ENCODE peak calls at places on chromosomes 5 and 9, in six cellular contexts. Q is fibroblast of mammary gland, X is T-cell, Y is EL, C is keratinocyte, W is NCI-H748 treated with DMSO at 0.1 percent for 48 hours. M is an unnamed sample.

GRCh38 chr5:27450607-27451006 is 412.2 kb upstream of the CDH9 start:
- DNase-seq in Y (no peak), X (no peak), W (peak), C (no peak), Q (peak), M (peak)

GRCh38 chr9:71587576-71588362 is 180.5 kb downstream of the CEMIP2 start:
- DNase-seq in X (no peak), Y (peak), Q (peak), W (no peak), C (no peak), M (peak)

GRCh38 chr5:155539958-155540595 is 526.5 kb downstream of the KIF4B start:
- DNase-seq in X (no peak), Q (no peak), Y (no peak), W (peak), C (no peak), M (no peak)

GRCh38 chr9:78921341-78921740 is 624.4 kb downstream of the PSAT1 start:
- DNase-seq in W (no peak), Y (no peak), C (no peak), X (no peak), Q (no peak), M (no peak)

GRCh38 chr9:9747787-9748186 is 865.0 kb downstream of the PTPRD start:
- DNase-seq in Y (no peak), Q (peak), X (no peak), C (no peak), W (no peak), M (peak)

GRCh38 chr9:134301387-134302129 is 24.7 kb upstream of the RXRA start:
- DNase-seq in C (no peak), X (peak), W (no peak), Q (no peak), Y (no peak), M (peak)

GRCh38 chr9:92097997-92098482 is 17.2 kb downstream of the SPTLC1 start:
- DNase-seq in W (no peak), Q (peak), C (peak), X (no peak), Y (no peak), M (peak)

GRCh38 chr5:88820581-88820980 is 62.4 kb downstream of the MEF2C start:
- DNase-seq in C (no peak), Q (no peak), X (no peak), W (no peak), Y (no peak), M (no peak)

GRCh38 chr9:127897194-127897692 is 2.2 kb downstream of the ST6GALNAC6 start:
- DNase-seq in W (peak), Y (peak), C (no peak), X (no peak), Q (peak), M (peak)

GRCh38 chr9:15211160-15211993 is 95.6 kb downstream of the TTC39B start:
- DNase-seq in Q (peak), X (peak), C (peak), W (peak), Y (peak), M (peak)

GRCh38 chr5:73311291-73312110 is 137.1 kb downstream of the FOXD1 start:
- DNase-seq in C (peak), W (no peak), Y (peak), Q (peak), X (no peak), M (peak)

GRCh38 chr9:134036130-134036529 is 10.8 kb downstream of the BRD3OS start:
- DNase-seq in X (no peak), C (no peak), Q (no peak), W (no peak), Y (no peak), M (no peak)

GRCh38 chr5:163563112-163563511 is 57.7 kb downstream of the MAT2B start:
- DNase-seq in W (no peak), X (no peak), Y (no peak), C (no peak), Q (no peak), M (no peak)

GRCh38 chr9:108639736-108640135 is 216.1 kb downstream of the ACTL7B start:
- DNase-seq in C (no peak), W (no peak), X (no peak), Q (no peak), Y (no peak), M (no peak)

GRCh38 chr5:171201285-171201684 is 107.8 kb upstream of the TLX3 start:
- DNase-seq in C (no peak), Y (no peak), X (no peak), Q (no peak), W (peak), M (no peak)

GRCh38 chr5:113232246-113232645 is 202.5 kb downstream of the TSSK1B start:
- DNase-seq in X (no peak), W (no peak), C (peak), Y (no peak), Q (peak), M (no peak)

GRCh38 chr9:4654084-4654483 is 8.0 kb upstream of the PLPP6 start:
- DNase-seq in X (no peak), Y (no peak), W (no peak), Q (no peak), C (no peak), M (no peak)

GRCh38 chr5:76332620-76333170 is 70.4 kb upstream of the IQGAP2 start:
- DNase-seq in C (no peak), X (no peak), Y (no peak), Q (no peak), W (no peak), M (no peak)

GRCh38 chr9:94014066-94014654 is 59.0 kb upstream of the BARX1 start:
- DNase-seq in C (no peak), Q (peak), W (peak), Y (peak), X (no peak), M (peak)

GRCh38 chr5:16578474-16578883 is 38.3 kb downstream of the RETREG1 start:
- DNase-seq in Y (no peak), X (no peak), Q (no peak), C (no peak), W (peak), M (no peak)

GRCh38 chr5:95022967-95023695 is 261.8 kb downstream of the MCTP1 start:
- DNase-seq in X (no peak), C (no peak), Q (peak), Y (peak), W (no peak), M (no peak)

GRCh38 chr9:20985851-20986600 is 45.4 kb downstream of the HACD4 start:
- DNase-seq in Y (no peak), X (no peak), C (no peak), Q (peak), W (no peak), M (no peak)

GRCh38 chr9:126057461-126057860 is 269.2 kb upstream of the MVB12B start:
- DNase-seq in X (no peak), Q (no peak), W (peak), Y (no peak), C (no peak), M (no peak)

GRCh38 chr5:177234761-177235315 is 68.7 kb downstream of the RAB24 start:
- DNase-seq in W (no peak), Q (no peak), Y (peak), X (no peak), C (no peak), M (no peak)

GRCh38 chr9:132986586-132986985 is 8.1 kb downstream of the GFI1B start:
- DNase-seq in Y (peak), X (no peak), C (no peak), Q (peak), W (no peak), M (no peak)

GRCh38 chr9:124251605-124252366 is 6.0 kb upstream of the NEK6 start:
- DNase-seq in C (no peak), W (no peak), X (no peak), Q (peak), Y (peak), M (peak)

GRCh38 chr9:70411141-70411929 is 3.1 kb downstream of the KLF9 start:
- DNase-seq in C (no peak), X (no peak), W (no peak), Q (peak), Y (peak), M (peak)

GRCh38 chr9:105330755-105331154 is 86.3 kb downstream of the SLC44A1 start:
- DNase-seq in Y (no peak), C (no peak), Q (no peak), X (no peak), W (no peak), M (no peak)